ENCODE peak calls at places on chromosomes 3 and 15, in ten cellular contexts. E is C1 segment of cervical spinal cord; W is progenitor cell of endocrine pancreas; G is iris pigment epithelial cell; N is stimulated activated naive CD4-positive, alpha-beta T cell treated with Interleukin-2 at 50 U/mL for 16 hours; B is NCI-H2029; K is IMR-90; A is effector CD4-positive, alpha-beta T cell; L is H4; C is SK-N-DZ. V is an unnamed sample.

GRCh38 chr3:142960322-142960850 is 3.1 kb downstream of the PAQR9 start:
- DNase-seq in E (no peak), W (no peak), G (no peak), N (no peak), B (peak), K (no peak), A (no peak), L (no peak), C (no peak), V (no peak)

GRCh38 chr15:88748081-88748480 is 55.2 kb upstream of the ACAN start:
- DNase-seq in E (no peak), W (no peak), G (no peak), N (no peak), B (no peak), K (no peak), A (no peak), L (no peak), C (no peak), V (no peak)

GRCh38 chr15:84962975-84963374 is 18.7 kb upstream of the PDE8A start:
- DNase-seq in E (no peak), W (no peak), G (no peak), N (no peak), B (no peak), K (no peak), A (no peak), L (peak), C (no peak), V (no peak)

GRCh38 chr3:179555604-179556003 is 7.1 kb upstream of the ACTL6A start:
- DNase-seq in E (no peak), W (no peak), G (no peak), N (no peak), B (no peak), K (no peak), A (no peak), L (no peak), C (no peak), V (no peak)

GRCh38 chr3:63400259-63400860 is 122.3 kb downstream of the SYNPR start:
- DNase-seq in E (no peak), W (no peak), G (peak), N (no peak), B (no peak), K (no peak), A (no peak), L (peak), C (no peak), V (no peak)

GRCh38 chr3:87127286-87127685 is 99.8 kb upstream of the CHMP2B start:
- DNase-seq in E (no peak), W (no peak), G (no peak), N (no peak), B (no peak), K (no peak), A (no peak), L (no peak), C (no peak), V (no peak)

GRCh38 chr3:39102504-39103323 is 4.7 kb downstream of the GORASP1 start:
- DNase-seq in E (no peak), W (no peak), G (no peak), N (no peak), B (no peak), K (no peak), A (no peak), L (no peak), C (no peak), V (no peak)

GRCh38 chr3:135142530-135142929 is 347.5 kb downstream of the EPHB1 start:
- DNase-seq in E (no peak), W (no peak), G (no peak), N (no peak), B (no peak), K (no peak), A (no peak), L (no peak), C (no peak), V (no peak)

GRCh38 chr15:90863987-90864386 is 4.4 kb upstream of the FURIN start:
- DNase-seq in E (no peak), W (no peak), G (no peak), N (no peak), B (no peak), K (no peak), A (no peak), L (no peak), C (no peak), V (no peak)

GRCh38 chr3:150740733-150741496 is 22.1 kb downstream of the SIAH2 start:
- DNase-seq in E (no peak), W (no peak), G (no peak), N (peak), B (no peak), K (no peak), A (no peak), L (no peak), C (no peak), V (no peak)

GRCh38 chr3:27985369-27986035 is 255.9 kb upstream of the CMC1 start:
- DNase-seq in E (no peak), W (no peak), G (no peak), N (no peak), B (no peak), K (no peak), A (no peak), L (no peak), C (no peak), V (no peak)

GRCh38 chr15:70322051-70322668 is 224.4 kb upstream of the TLE3 start:
- DNase-seq in E (no peak), W (no peak), G (no peak), N (no peak), B (no peak), K (no peak), A (no peak), L (no peak), C (no peak), V (no peak)

GRCh38 chr3:44522494-44522933 is 32.5 kb upstream of the ZKSCAN7 start:
- DNase-seq in E (no peak), W (no peak), G (no peak), N (no peak), B (no peak), K (no peak), A (no peak), L (no peak), C (no peak), V (no peak)

GRCh38 chr15:89385596-89386242 is 51.1 kb upstream of the POLG start:
- DNase-seq in E (no peak), W (no peak), G (no peak), N (no peak), B (no peak), K (no peak), A (no peak), L (peak), C (no peak), V (no peak)

GRCh38 chr15:84400017-84400740 is 164.6 kb downstream of the GOLGA6L4 start:
- DNase-seq in E (no peak), W (no peak), G (no peak), N (no peak), B (no peak), K (no peak), A (no peak), L (no peak), C (no peak), V (no peak)

GRCh38 chr15:66882251-66883020 is 180.4 kb downstream of the SMAD6 start:
- DNase-seq in E (no peak), W (no peak), G (peak), N (no peak), B (no peak), K (peak), A (no peak), L (peak), C (no peak), V (no peak)

GRCh38 chr3:135229018-135229495 is 434.0 kb downstream of the EPHB1 start:
- DNase-seq in E (no peak), W (no peak), G (no peak), N (no peak), B (peak), K (no peak), A (no peak), L (no peak), C (no peak), V (peak)

GRCh38 chr3:55173504-55173903 is 245.6 kb upstream of the LRTM1 start:
- DNase-seq in E (no peak), W (no peak), G (no peak), N (no peak), B (no peak), K (no peak), A (no peak), L (no peak), C (no peak), V (no peak)

GRCh38 chr15:68423359-68424028 is 8.5 kb downstream of the ITGA11 start:
- DNase-seq in E (no peak), W (no peak), G (no peak), N (no peak), B (no peak), K (no peak), A (no peak), L (no peak), C (no peak), V (no peak)

GRCh38 chr3:194738254-194739093 is 52.8 kb downstream of the FAM43A start:
- DNase-seq in E (peak), W (no peak), G (peak), N (no peak), B (peak), K (peak), A (no peak), L (peak), C (no peak), V (peak)

GRCh38 chr3:172846103-172846561 is 95.6 kb downstream of the ECT2 start:
- DNase-seq in E (no peak), W (no peak), G (no peak), N (no peak), B (no peak), K (no peak), A (no peak), L (no peak), C (peak), V (no peak)

GRCh38 chr15:56741541-56741940 is 8.2 kb upstream of the ZNF280D start:
- DNase-seq in E (no peak), W (no peak), G (no peak), N (no peak), B (no peak), K (no peak), A (no peak), L (no peak), C (no peak), V (no peak)

GRCh38 chr3:136396916-136397315 is 146.8 kb downstream of the PCCB start:
- DNase-seq in E (no peak), W (no peak), G (peak), N (no peak), B (no peak), K (peak), A (no peak), L (no peak), C (no peak), V (no peak)

GRCh38 chr15:40582726-40583246 is 11.3 kb upstream of the KNL1 start:
- DNase-seq in E (no peak), W (no peak), G (peak), N (no peak), B (peak), K (no peak), A (no peak), L (no peak), C (no peak), V (no peak)

GRCh38 chr3:18194431-18194830 is 230.7 kb downstream of the SATB1 start:
- DNase-seq in E (no peak), W (no peak), G (peak), N (no peak), B (no peak), K (peak), A (no peak), L (peak), C (no peak), V (no peak)

GRCh38 chr3:157127831-157128767 is 31.8 kb downstream of the CCNL1 start:
- DNase-seq in E (no peak), W (no peak), G (peak), N (peak), B (peak), K (peak), A (peak), L (peak), C (peak), V (no peak)

GRCh38 chr15:99014803-99015676 is 7.4 kb upstream of the PGPEP1L start:
- DNase-seq in E (no peak), W (peak), G (peak), N (no peak), B (peak), K (peak), A (no peak), L (peak), C (peak), V (no peak)

GRCh38 chr15:80072285-80072684 is 12.8 kb downstream of the ZFAND6 start:
- DNase-seq in E (no peak), W (no peak), G (peak), N (no peak), B (peak), K (peak), A (no peak), L (peak), C (peak), V (peak)

V was measured in globus pallidus.